ENCODE peak calls at places on chromosomes 2 and 18, in ten cellular contexts. K, D, B, T, S, R, O, E, L and W are unnamed samples.

GRCh38 chr18:44599409-44599808 is 81.3 kb upstream of the SETBP1 start:
- DNase-seq in T (no peak), K (no peak), E (no peak), O (no peak), L (no peak), S (peak; percentile 7), R (peak; percentile 15), D (no peak), B (no peak), W (no peak)

GRCh38 chr2:182761903-182762302 is 45.8 kb downstream of the DNAJC10 start:
- DNase-seq in K (no peak), D (peak; percentile 55), T (no peak), S (peak; percentile 37), L (no peak), R (no peak), E (no peak), B (no peak), O (no peak), W (peak; percentile 14)

GRCh38 chr2:148263890-148264289 is 243.0 kb downstream of the MBD5 start:
- DNase-seq in T (no peak), E (no peak), K (no peak), D (no peak), O (no peak), B (no peak), R (no peak), S (no peak), L (no peak), W (no peak)

GRCh38 chr18:60040966-60041365 is 141.2 kb downstream of the PMAIP1 start:
- DNase-seq in T (no peak), S (no peak), R (no peak), D (no peak), K (no peak), O (no peak), E (no peak), L (no peak), B (no peak), W (no peak)

GRCh38 chr2:85723707-85724360 is 29.7 kb downstream of the GNLY start:
- DNase-seq in K (no peak), R (no peak), O (no peak), E (no peak), L (no peak), B (no peak), T (no peak), D (no peak), S (peak; percentile 50), W (no peak)

GRCh38 chr2:1659951-1660565 is 84.3 kb downstream of the PXDN start:
- DNase-seq in E (no peak), T (no peak), S (no peak), R (no peak), B (no peak), L (no peak), D (peak; percentile 14), K (no peak), O (no peak), W (no peak)

GRCh38 chr2:32777714-32778113 is 149.9 kb downstream of the TTC27 start:
- DNase-seq in L (no peak), B (no peak), K (no peak), O (no peak), D (no peak), E (peak; percentile 75), T (no peak), R (no peak), S (no peak), W (no peak)

GRCh38 chr2:181005326-181005655 is 24.9 kb downstream of the UBE2E3 start:
- DNase-seq in E (peak; percentile 38), O (no peak), L (no peak), K (no peak), B (no peak), R (no peak), D (no peak), S (no peak), T (no peak), W (no peak)

GRCh38 chr2:132668189-132668833 is 1.7 kb downstream of the LYPD1 start:
- DNase-seq in E (no peak), O (peak; percentile 16), D (no peak), T (no peak), L (no peak), S (no peak), R (no peak), K (no peak), B (no peak), W (no peak)

GRCh38 chr2:55163258-55163657 is 68.8 kb downstream of the CLHC1 start:
- DNase-seq in L (no peak), D (no peak), R (no peak), T (no peak), S (peak; percentile 71), O (no peak), B (no peak), E (no peak), K (no peak), W (no peak)

GRCh38 chr18:23226386-23226785 is 91.1 kb downstream of the CABLES1 start:
- DNase-seq in E (no peak), O (no peak), D (no peak), L (no peak), S (peak; percentile 61), R (no peak), B (no peak), K (no peak), T (no peak), W (no peak)

GRCh38 chr2:40274284-40274683 is 177.6 kb downstream of the SLC8A1 start:
- DNase-seq in S (no peak), T (no peak), E (no peak), K (no peak), L (no peak), R (no peak), B (no peak), O (no peak), D (no peak), W (no peak)

GRCh38 chr2:40276076-40276475 is 175.8 kb downstream of the SLC8A1 start:
- DNase-seq in T (no peak), R (no peak), O (no peak), L (no peak), K (no peak), E (no peak), B (no peak), S (no peak), D (no peak), W (no peak)

GRCh38 chr2:40279001-40279400 is 172.9 kb downstream of the SLC8A1 start:
- DNase-seq in E (no peak), K (no peak), S (peak; percentile 24), T (no peak), R (no peak), B (no peak), L (no peak), O (no peak), D (no peak), W (no peak)

GRCh38 chr2:40271066-40271465 is 180.8 kb downstream of the SLC8A1 start:
- DNase-seq in B (no peak), L (no peak), O (no peak), D (no peak), K (no peak), T (no peak), R (no peak), E (no peak), S (no peak), W (no peak)

GRCh38 chr2:40273623-40274236 is 178.2 kb downstream of the SLC8A1 start:
- DNase-seq in L (no peak), B (no peak), E (no peak), S (peak; percentile 21), D (no peak), K (no peak), T (no peak), R (no peak), O (no peak), W (no peak)
- H3K4me1 ChIP-seq in L (no peaks in the 10 kb centered on the region), B (peaks cover 13% of the 10 kb centered on the region), E (no peaks in the 10 kb centered on the region), S (peaks cover 12% of the 10 kb centered on the region), D (no peaks in the 10 kb centered on the region), K (no peaks in the 10 kb centered on the region), T (no peaks in the 10 kb centered on the region), R (no peaks in the 10 kb centered on the region), O (no peaks in the 10 kb centered on the region), W (peaks cover 12% of the 10 kb centered on the region)

GRCh38 chr2:218218409-218219185 is 1.6 kb downstream of the ARPC2 start:
- DNase-seq in O (no peak), D (no peak), K (no peak), B (no peak), S (no peak), L (peak; percentile 70), R (no peak), T (no peak), E (no peak), W (no peak)

GRCh38 chr2:218216336-218216673 is 684 bp upstream of the ARPC2 start:
- DNase-seq in R (no peak), E (no peak), B (peak; percentile 64), O (no peak), L (no peak), D (peak; percentile 40), S (no peak), K (no peak), T (no peak), W (no peak)

GRCh38 chr2:218219934-218220333 is 2.9 kb downstream of the ARPC2 start:
- DNase-seq in S (no peak), L (no peak), D (no peak), B (no peak), E (no peak), K (no peak), T (no peak), O (no peak), R (no peak), W (no peak)

GRCh38 chr2:218216674-218217365 is at the start of gene ARPC2:
- DNase-seq in L (peak; percentile 94), K (peak; percentile 95), O (peak; percentile 91), E (peak; percentile 88), S (peak; percentile 97), R (peak; percentile 91), D (peak; percentile 93), T (peak; percentile 92), B (peak; percentile 97), W (peak; percentile 94)

GRCh38 chr2:218217366-218218309 is 649 bp downstream of the ARPC2 start:
- DNase-seq in D (peak; percentile 51), B (peak; percentile 85), L (peak; percentile 62), K (peak; percentile 36), R (peak; percentile 39), E (peak; percentile 18), S (peak; percentile 23), O (peak; percentile 45), T (peak; percentile 57), W (peak; percentile 48)
- TF ChIP-seq POLR2A in D (no peak), B (no peak), L (peak; percentile 42), K (no peak), R (no peak), E (no peak), S (no peak), O (peak; percentile 19), T (no peak), W (no peak)

DNA sequence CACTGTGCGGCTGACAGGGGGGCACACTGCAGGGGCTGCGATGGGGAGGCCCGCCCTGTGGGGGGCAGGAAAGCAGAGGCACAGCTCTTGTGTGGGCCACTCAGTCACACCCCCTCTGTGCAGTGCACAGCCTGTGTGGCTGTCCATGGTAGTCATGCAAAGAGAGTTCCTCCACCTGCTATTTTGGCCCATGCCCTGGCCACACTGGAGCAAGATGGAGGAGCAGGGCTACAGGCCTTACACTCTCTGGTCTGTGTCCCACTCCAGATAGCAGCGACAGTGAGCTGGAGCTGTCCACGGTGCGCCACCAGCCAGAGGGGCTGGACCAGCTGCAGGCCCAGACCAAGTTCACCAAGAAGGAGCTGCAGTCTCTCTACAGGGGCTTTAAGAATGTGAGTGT is 28.5 kb upstream of the FAHD2A start:
- DNase-seq in S (no peak), O (no peak), E (no peak), T (peak; percentile 24), K (no peak), D (peak; percentile 3), B (no peak), R (no peak), L (no peak), W (no peak)
- H3K9me3 ChIP-seq in S (no peaks in the 10 kb centered on the region), O (no peaks in the 10 kb centered on the region), E (no peaks in the 10 kb centered on the region), T (no peaks in the 10 kb centered on the region), K (no peaks in the 10 kb centered on the region), D (no peaks in the 10 kb centered on the region), B (no peaks in the 10 kb centered on the region), R (no peaks in the 10 kb centered on the region), L (no peaks in the 10 kb centered on the region), W (no peaks in the 10 kb centered on the region)

GRCh38 chr18:46174317-46175039 is 70.3 kb downstream of the HAUS1 start:
- DNase-seq in S (peak; percentile 30), B (peak; percentile 64), R (peak; percentile 18), T (no peak), K (peak; percentile 51), O (no peak), E (no peak), L (peak; percentile 24), D (no peak), W (peak; percentile 38)
- H3K4me1 ChIP-seq in S (peaks cover 4% of the 10 kb centered on the region), B (peaks cover 7% of the 10 kb centered on the region), R (peaks cover 25% of the 10 kb centered on the region), T (no peaks in the 10 kb centered on the region), K (peaks cover 8% of the 10 kb centered on the region), O (peaks cover 17% of the 10 kb centered on the region), E (peaks cover 39% of the 10 kb centered on the region), L (no peaks in the 10 kb centered on the region), D (peaks cover 4% of the 10 kb centered on the region), W (peaks cover 19% of the 10 kb centered on the region)